ENCODE peak calls at places on chromosome 4, in five cellular contexts. One of them, this sample, is unnamed.

GRCh38 chr4:182042945-182043344 is 200.3 kb upstream of the TENM3 start:
- DNase-seq in AG09309: no peak
- DNase-seq in suprapubic skin: no peak
- DNase-seq in GM23338: no peak
- DNase-seq in brain microvascular endothelial cell: no peak
- DNase-seq in this sample: no peak

GRCh38 chr4:7073526-7074390 is 5.9 kb upstream of the GRPEL1 start:
- DNase-seq in AG09309: no peak
- DNase-seq in suprapubic skin: no peak
- DNase-seq in GM23338: peak
- DNase-seq in brain microvascular endothelial cell: peak
- DNase-seq in this sample: no peak

GRCh38 chr4:92339671-92340070 is 35.9 kb downstream of the GRID2 start:
- DNase-seq in suprapubic skin: no peak
- DNase-seq in brain microvascular endothelial cell: no peak
- DNase-seq in AG09309: no peak
- DNase-seq in GM23338: no peak
- DNase-seq in this sample: no peak

GRCh38 chr4:88736264-88736663 is 38.6 kb upstream of the NAP1L5 start:
- DNase-seq in AG09309: no peak
- DNase-seq in suprapubic skin: no peak
- DNase-seq in brain microvascular endothelial cell: no peak
- DNase-seq in GM23338: no peak
- DNase-seq in this sample: no peak

GRCh38 chr4:132333723-132334045 is 815.4 kb upstream of the PCDH10 start:
- DNase-seq in GM23338: no peak
- DNase-seq in AG09309: no peak
- DNase-seq in brain microvascular endothelial cell: peak
- DNase-seq in suprapubic skin: no peak
- DNase-seq in this sample: no peak

GRCh38 chr4:106652095-106652494 is 283.5 kb upstream of the GIMD1 start:
- DNase-seq in AG09309: no peak
- DNase-seq in suprapubic skin: no peak
- DNase-seq in brain microvascular endothelial cell: no peak
- DNase-seq in GM23338: no peak
- DNase-seq in this sample: no peak

GRCh38 chr4:162234595-162234994 is 70.8 kb upstream of the FSTL5 start:
- DNase-seq in AG09309: no peak
- DNase-seq in GM23338: no peak
- DNase-seq in suprapubic skin: no peak
- DNase-seq in brain microvascular endothelial cell: no peak
- DNase-seq in this sample: no peak

GRCh38 chr4:182863501-182863900 is 53.7 kb downstream of the DCTD start:
- DNase-seq in GM23338: no peak
- DNase-seq in brain microvascular endothelial cell: no peak
- DNase-seq in suprapubic skin: no peak
- DNase-seq in AG09309: no peak
- DNase-seq in this sample: no peak

GRCh38 chr4:43047044-43047443 is 154.5 kb downstream of the GRXCR1 start:
- DNase-seq in suprapubic skin: no peak
- DNase-seq in AG09309: no peak
- DNase-seq in GM23338: no peak
- DNase-seq in brain microvascular endothelial cell: no peak
- DNase-seq in this sample: no peak

DNA sequence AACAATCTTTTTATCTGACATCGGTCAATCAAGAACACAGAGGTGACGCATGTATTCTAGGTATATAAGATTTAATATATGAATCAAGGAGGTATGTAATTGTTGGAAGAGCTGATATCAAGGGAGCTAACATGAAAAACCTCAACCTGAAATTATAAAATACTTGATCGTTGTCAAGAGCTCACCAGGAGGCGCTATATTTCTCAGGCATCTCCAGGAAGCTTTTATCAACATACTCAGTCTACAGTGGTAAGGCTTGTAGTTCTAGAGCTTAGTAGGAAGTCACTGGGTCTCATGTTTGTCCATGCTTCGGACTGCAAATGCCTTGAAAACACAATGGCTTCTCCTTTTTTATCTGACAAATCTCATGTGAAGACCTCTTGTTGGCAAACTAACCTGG is 156.1 kb downstream of the GRXCR1 start:
- DNase-seq in brain microvascular endothelial cell: no peak
- DNase-seq in AG09309: no peak
- DNase-seq in suprapubic skin: no peak
- DNase-seq in GM23338: peak
- DNase-seq in this sample: no peak
- TF ChIP-seq CTCF in brain microvascular endothelial cell: no peak
- TF ChIP-seq CTCF in AG09309: no peak
- TF ChIP-seq CTCF in suprapubic skin: no peak
- TF ChIP-seq CTCF in GM23338: peak
- TF ChIP-seq CTCF in this sample: no peak

DNA sequence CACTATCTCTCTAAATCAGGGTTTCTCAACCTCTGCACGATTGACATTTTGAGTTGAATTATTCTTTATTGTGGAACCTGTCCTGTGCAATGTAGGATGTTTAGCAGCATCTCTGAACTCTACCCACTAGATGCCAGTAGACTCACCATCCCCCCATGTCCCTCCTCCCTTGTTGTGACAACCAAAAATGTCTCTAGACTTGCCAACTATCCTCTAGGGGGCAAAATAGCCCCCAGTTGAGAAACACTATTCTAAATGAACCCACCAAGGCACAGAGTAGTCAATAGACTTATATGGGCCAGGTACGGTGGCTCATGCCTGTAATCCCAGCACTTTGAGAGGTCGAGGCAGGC is 49.1 kb upstream of the GAB1 start:
- DNase-seq in AG09309: no peak
- DNase-seq in GM23338: peak
- DNase-seq in brain microvascular endothelial cell: no peak
- DNase-seq in suprapubic skin: no peak
- DNase-seq in this sample: no peak
- TF ChIP-seq CTCF in AG09309: no peak
- TF ChIP-seq CTCF in GM23338: peak
- TF ChIP-seq CTCF in brain microvascular endothelial cell: peak
- TF ChIP-seq CTCF in suprapubic skin: no peak
- TF ChIP-seq CTCF in this sample: no peak

GRCh38 chr4:110483516-110483915 is 7.6 kb downstream of the ENPEP start:
- DNase-seq in brain microvascular endothelial cell: no peak
- DNase-seq in GM23338: no peak
- DNase-seq in suprapubic skin: no peak
- DNase-seq in AG09309: no peak
- DNase-seq in this sample: no peak

GRCh38 chr4:110477836-110478235 is 1.9 kb downstream of the ENPEP start:
- DNase-seq in AG09309: no peak
- DNase-seq in suprapubic skin: no peak
- DNase-seq in brain microvascular endothelial cell: no peak
- DNase-seq in GM23338: no peak
- DNase-seq in this sample: no peak

GRCh38 chr4:110484029-110484428 is 8.1 kb downstream of the ENPEP start:
- DNase-seq in suprapubic skin: no peak
- DNase-seq in GM23338: no peak
- DNase-seq in AG09309: no peak
- DNase-seq in brain microvascular endothelial cell: no peak
- DNase-seq in this sample: no peak

GRCh38 chr4:110480741-110481271 is 4.9 kb downstream of the ENPEP start:
- DNase-seq in AG09309: no peak
- DNase-seq in suprapubic skin: no peak
- DNase-seq in GM23338: peak
- DNase-seq in brain microvascular endothelial cell: no peak
- DNase-seq in this sample: no peak

DNA sequence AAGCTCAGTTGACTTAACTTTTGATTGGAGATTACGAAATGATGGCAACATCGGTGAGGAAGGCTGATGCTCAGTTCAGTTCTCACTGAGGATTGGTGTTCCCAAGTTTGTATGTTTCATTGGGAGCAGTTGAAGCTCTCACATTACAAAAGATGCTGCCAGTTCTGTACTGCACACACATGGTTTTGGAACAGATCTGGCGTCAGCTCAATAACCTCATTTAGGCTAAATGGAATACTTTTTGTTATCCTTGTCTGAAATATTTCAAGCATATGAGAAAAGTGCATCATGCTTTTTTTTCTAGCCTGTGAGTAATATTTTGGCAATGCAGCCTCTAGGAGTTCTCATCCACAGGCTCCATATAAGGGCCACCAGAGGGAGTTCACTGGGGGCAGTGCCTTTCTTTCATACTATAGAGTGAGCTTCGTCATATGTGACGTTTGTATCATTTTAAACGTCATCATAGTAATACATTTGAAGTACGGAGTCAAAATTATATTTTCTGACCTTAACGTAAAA is 4.1 kb downstream of the ENPEP start:
- DNase-seq in AG09309: peak
- DNase-seq in brain microvascular endothelial cell: peak
- DNase-seq in GM23338: peak
- DNase-seq in suprapubic skin: no peak
- DNase-seq in this sample: no peak
- TF ChIP-seq CTCF in AG09309: peak
- TF ChIP-seq CTCF in brain microvascular endothelial cell: peak
- TF ChIP-seq CTCF in GM23338: peak
- TF ChIP-seq CTCF in suprapubic skin: no peak
- TF ChIP-seq CTCF in this sample: no peak

GRCh38 chr4:98151145-98151929 is 8.1 kb upstream of the STPG2 start:
- DNase-seq in brain microvascular endothelial cell: no peak
- DNase-seq in suprapubic skin: no peak
- DNase-seq in GM23338: no peak
- DNase-seq in AG09309: no peak
- DNase-seq in this sample: no peak

GRCh38 chr4:98148856-98149255 is 5.6 kb upstream of the STPG2 start:
- DNase-seq in brain microvascular endothelial cell: no peak
- DNase-seq in GM23338: no peak
- DNase-seq in suprapubic skin: no peak
- DNase-seq in AG09309: no peak
- DNase-seq in this sample: no peak

GRCh38 chr4:98150092-98150761 is 7.0 kb upstream of the STPG2 start:
- DNase-seq in brain microvascular endothelial cell: no peak
- DNase-seq in GM23338: no peak
- DNase-seq in suprapubic skin: no peak
- DNase-seq in AG09309: no peak
- DNase-seq in this sample: no peak
- TF ChIP-seq CTCF in brain microvascular endothelial cell: no peak
- TF ChIP-seq CTCF in GM23338: no peak
- TF ChIP-seq CTCF in suprapubic skin: no peak
- TF ChIP-seq CTCF in AG09309: peak
- TF ChIP-seq CTCF in this sample: no peak

DNA sequence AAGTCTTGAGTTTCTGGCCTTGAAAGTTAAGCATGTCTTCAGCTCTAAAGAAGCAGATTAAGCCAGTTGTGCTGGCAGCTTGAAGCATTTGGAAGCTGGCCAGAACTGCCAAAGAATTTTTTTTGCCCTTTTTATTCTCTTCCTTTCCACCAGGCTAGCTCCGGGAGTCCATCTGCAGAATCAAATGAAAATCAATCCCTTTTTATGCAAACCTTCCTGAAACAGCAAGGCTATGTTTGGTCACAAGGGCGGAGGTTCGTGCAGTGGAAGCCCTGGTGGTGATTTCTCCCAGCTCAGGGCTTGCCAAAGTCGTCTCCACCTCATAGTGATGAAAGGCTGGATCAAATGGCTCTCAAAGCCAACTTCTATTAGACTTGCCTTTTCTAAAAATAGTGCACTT is 21.6 kb upstream of the C4orf54 start:
- DNase-seq in brain microvascular endothelial cell: no peak
- DNase-seq in suprapubic skin: no peak
- DNase-seq in AG09309: no peak
- DNase-seq in GM23338: peak
- DNase-seq in this sample: no peak
- TF ChIP-seq CTCF in brain microvascular endothelial cell: no peak
- TF ChIP-seq CTCF in suprapubic skin: no peak
- TF ChIP-seq CTCF in AG09309: no peak
- TF ChIP-seq CTCF in GM23338: no peak
- TF ChIP-seq CTCF in this sample: no peak

DNA sequence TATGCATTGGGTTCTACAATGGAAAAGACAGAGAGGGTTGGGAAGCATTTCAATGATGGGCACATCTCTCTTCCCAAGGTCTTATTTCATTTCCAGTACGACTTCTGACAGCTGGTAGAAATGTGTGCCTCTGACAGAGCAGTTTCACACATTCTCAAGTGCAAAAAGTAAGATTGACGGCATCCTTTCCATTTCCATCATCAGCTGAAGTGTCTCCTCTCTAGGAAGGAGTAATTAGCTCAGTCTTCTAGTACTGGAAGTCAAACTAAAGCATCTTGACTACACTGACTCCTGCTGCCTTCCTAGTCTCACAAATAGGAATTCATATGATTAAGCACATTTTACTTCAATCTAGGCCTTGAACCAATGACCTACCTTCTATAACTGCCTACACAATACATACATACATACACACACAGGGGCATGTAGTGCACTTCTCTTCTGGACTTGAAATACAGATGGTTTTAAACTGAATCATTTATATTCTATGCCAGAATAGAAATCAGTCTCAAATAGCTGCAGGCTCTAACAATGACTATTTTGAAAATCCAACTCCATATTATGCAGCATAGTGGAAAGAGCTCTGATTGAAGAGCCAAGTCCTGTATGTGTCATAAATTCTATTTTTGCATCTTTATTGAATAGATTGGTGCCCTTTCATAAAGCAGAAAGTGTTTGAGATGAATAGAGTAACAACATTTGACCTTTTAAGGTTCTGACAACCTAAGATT is 473.4 kb downstream of the INPP4B start:
- DNase-seq in AG09309: no peak
- DNase-seq in GM23338: no peak
- DNase-seq in brain microvascular endothelial cell: no peak
- DNase-seq in suprapubic skin: no peak
- DNase-seq in this sample: no peak
- TF ChIP-seq CTCF in AG09309: no peak
- TF ChIP-seq CTCF in GM23338: no peak
- TF ChIP-seq CTCF in brain microvascular endothelial cell: no peak
- TF ChIP-seq CTCF in suprapubic skin: no peak
- TF ChIP-seq CTCF in this sample: no peak

GRCh38 chr4:108360857-108361820 is 192.4 kb upstream of the LEF1 start:
- DNase-seq in AG09309: peak
- DNase-seq in brain microvascular endothelial cell: peak
- DNase-seq in suprapubic skin: no peak
- DNase-seq in GM23338: peak
- DNase-seq in this sample: no peak
- TF ChIP-seq CTCF in AG09309: no peak
- TF ChIP-seq CTCF in brain microvascular endothelial cell: no peak
- TF ChIP-seq CTCF in suprapubic skin: no peak
- TF ChIP-seq CTCF in GM23338: no peak
- TF ChIP-seq CTCF in this sample: no peak